ENCODE peak calls at places on chromosomes 7 and 10, in eight cellular contexts. G, P, D, Z, S, V, Y and X are unnamed samples. For H3K27me3, the result is how much of the 10 kb centered on the place peaks cover.

GRCh38 chr10:96691761-96692160 is 28.6 kb downstream of the PIK3AP1 start:
- DNase-seq in G (no peak), D (no peak), P (no peak), V (no peak), S (no peak), Z (no peak), Y (no peak), X (no peak)

GRCh38 chr7:69599211-69599878 is 1.1 kb downstream of the AUTS2 start:
- DNase-seq in S (no peak), G (no peak), Z (peak), D (peak), V (no peak), Y (no peak), P (no peak), X (no peak)

GRCh38 chr7:127683776-127684681 is 32.0 kb downstream of the SND1 start:
- DNase-seq in Z (no peak), P (no peak), G (no peak), S (no peak), V (no peak), Y (peak), D (no peak), X (no peak)

GRCh38 chr10:96153065-96153464 is 23.0 kb downstream of the ZNF518A start:
- DNase-seq in S (no peak), D (no peak), Y (no peak), G (no peak), Z (no peak), V (no peak), P (no peak), X (no peak)

GRCh38 chr10:87760195-87760905 is 57.7 kb downstream of the ATAD1 start:
- DNase-seq in Z (no peak), D (no peak), V (no peak), P (no peak), Y (peak), G (no peak), S (no peak), X (no peak)

GRCh38 chr7:51080622-51081269 is 235.9 kb downstream of the COBL start:
- DNase-seq in Y (no peak), Z (no peak), D (no peak), P (no peak), V (no peak), G (no peak), S (no peak), X (no peak)

GRCh38 chr10:26566525-26567348 is 128.6 kb downstream of the APBB1IP start:
- DNase-seq in S (no peak), Y (no peak), V (no peak), G (no peak), D (no peak), Z (no peak), P (no peak), X (no peak)

GRCh38 chr10:128875955-128876354 is 591.1 kb upstream of the MGMT start:
- DNase-seq in Y (no peak), Z (peak), V (peak), S (peak), D (no peak), P (no peak), G (no peak), X (no peak)

GRCh38 chr10:71772832-71773220 is 494 bp downstream of the VSIR start:
- DNase-seq in S (no peak), V (no peak), Y (no peak), P (no peak), G (no peak), Z (no peak), D (no peak), X (no peak)

GRCh38 chr7:36261019-36261754 is 108.1 kb downstream of the EEPD1 start:
- DNase-seq in S (no peak), P (peak), D (no peak), Y (no peak), V (no peak), Z (no peak), G (no peak), X (no peak)

GRCh38 chr10:102814456-102814871 is 22.7 kb downstream of the CYP17A1 start:
- DNase-seq in G (no peak), Z (no peak), V (no peak), D (no peak), Y (peak), P (no peak), S (peak), X (no peak)

GRCh38 chr7:158824028-158824427 is 5.3 kb downstream of the ESYT2 start:
- DNase-seq in P (no peak), D (no peak), V (no peak), Y (no peak), Z (no peak), S (no peak), G (no peak), X (no peak)

GRCh38 chr10:47028466-47028865 is 117.2 kb downstream of the PTPN20 start:
- DNase-seq in S (no peak), D (peak), V (no peak), G (no peak), Y (no peak), P (no peak), Z (no peak), X (no peak)

GRCh38 chr7:158413962-158414961 is 173.4 kb downstream of the PTPRN2 start:
- DNase-seq in D (peak), S (no peak), P (no peak), Z (no peak), G (no peak), V (no peak), Y (no peak), X (no peak)

GRCh38 chr10:61299156-61299555 is 154.0 kb downstream of the TMEM26 start:
- DNase-seq in D (no peak), P (no peak), Z (no peak), Y (no peak), S (no peak), V (no peak), G (no peak), X (no peak)

GRCh38 chr7:41529831-41530230 is 173.1 kb downstream of the INHBA start:
- DNase-seq in G (no peak), D (no peak), Z (no peak), S (no peak), Y (no peak), V (no peak), P (no peak), X (no peak)

GRCh38 chr7:80472491-80473200 is 39.2 kb downstream of the GNAT3 start:
- DNase-seq in V (no peak), S (no peak), G (no peak), Y (no peak), Z (no peak), D (no peak), P (peak), X (no peak)

GRCh38 chr7:130458256-130458655 is 17.4 kb upstream of the CEP41 start:
- DNase-seq in Y (no peak), G (no peak), V (no peak), S (no peak), P (no peak), Z (no peak), D (no peak), X (no peak)

GRCh38 chr10:86164216-86164774 is 202.3 kb downstream of the GRID1 start:
- DNase-seq in D (peak), Z (peak), G (no peak), P (no peak), Y (no peak), V (no peak), S (no peak), X (no peak)

GRCh38 chr10:131491195-131491594 is 179.7 kb upstream of the TCERG1L start:
- DNase-seq in Z (no peak), G (no peak), P (no peak), V (no peak), Y (no peak), S (no peak), D (no peak), X (no peak)

GRCh38 chr10:88092975-88093374 is 229.6 kb downstream of the PTEN start:
- DNase-seq in Y (no peak), G (no peak), P (no peak), Z (no peak), S (peak), D (no peak), V (no peak), X (no peak)

GRCh38 chr10:46556515-46557318 is at the start of gene GPRIN2:
- DNase-seq in S (peak), Z (peak), D (peak), V (peak), Y (no peak), G (peak), P (peak), X (no peak)

GRCh38 chr7:111639894-111640293 is 77.6 kb upstream of the IMMP2L start:
- DNase-seq in P (no peak), V (no peak), S (no peak), D (no peak), Y (no peak), G (no peak), Z (no peak), X (no peak)

GRCh38 chr7:144606231-144606630 is 202.7 kb upstream of the NOBOX start:
- DNase-seq in P (peak), S (no peak), G (no peak), D (no peak), V (no peak), Z (no peak), Y (no peak), X (no peak)

GRCh38 chr7:129652914-129653313 is 41.4 kb downstream of the NRF1 start:
- DNase-seq in Y (no peak), Z (no peak), S (no peak), D (no peak), G (no peak), P (no peak), V (no peak), X (no peak)

GRCh38 chr7:40520986-40521738 is 386.4 kb downstream of the SUGCT start:
- DNase-seq in S (no peak), G (no peak), D (no peak), P (no peak), Z (no peak), Y (no peak), V (no peak), X (no peak)

GRCh38 chr10:124351481-124352220 is 67.1 kb downstream of the OAT start:
- DNase-seq in Y (no peak), V (peak), S (peak), P (no peak), Z (no peak), G (no peak), D (no peak), X (no peak)

GRCh38 chr7:71591876-71592275 is 459.9 kb downstream of the GALNT17 start:
- DNase-seq in Z (no peak), D (no peak), S (no peak), V (no peak), P (no peak), Y (no peak), G (no peak), X (no peak)

GRCh38 chr7:27345164-27345887 is 102.7 kb downstream of the EVX1 start:
- DNase-seq in G (no peak), P (peak), S (no peak), Z (no peak), D (no peak), V (no peak), Y (no peak), X (no peak)

GRCh38 chr10:71025535-71025934 is 137.2 kb upstream of the PCBD1 start:
- DNase-seq in P (peak), G (no peak), Z (no peak), Y (no peak), V (no peak), S (no peak), D (no peak), X (no peak)

GRCh38 chr7:78111384-78111783 is 312.8 kb downstream of the PHTF2 start:
- DNase-seq in P (no peak), D (no peak), G (no peak), S (no peak), V (no peak), Z (no peak), Y (no peak), X (no peak)

GRCh38 chr10:101781984-101782810 is 1.0 kb downstream of the NPM3 start:
- DNase-seq in G (no peak), P (no peak), V (no peak), Y (no peak), D (no peak), Z (peak), S (no peak), X (no peak)

GRCh38 chr10:69290993-69291392 is 12.7 kb downstream of the HK1 start:
- DNase-seq in P (no peak), D (no peak), V (no peak), Y (no peak), Z (no peak), G (no peak), S (no peak), X (no peak)

GRCh38 chr7:40674316-40674715 is 539.5 kb downstream of the SUGCT start:
- DNase-seq in D (no peak), V (no peak), Z (no peak), P (no peak), Y (no peak), S (no peak), G (no peak), X (no peak)

GRCh38 chr10:119302172-119302571 is 94.8 kb downstream of the GRK5 start:
- DNase-seq in V (no peak), D (no peak), G (no peak), Y (no peak), P (no peak), Z (no peak), S (no peak), X (no peak)

GRCh38 chr7:11332186-11332864 is 358.7 kb downstream of the PHF14 start:
- DNase-seq in V (no peak), D (no peak), Y (no peak), S (no peak), G (no peak), P (no peak), Z (no peak), X (no peak)

GRCh38 chr10:44325157-44325556 is 59.7 kb downstream of the CXCL12 start:
- DNase-seq in D (no peak), S (no peak), P (peak), Y (no peak), V (no peak), Z (no peak), G (no peak), X (no peak)

GRCh38 chr10:132787253-132788179 is 1.6 kb upstream of the NKX6-2 start:
- DNase-seq in V (no peak), S (no peak), Z (no peak), D (no peak), Y (no peak), G (no peak), P (no peak), X (no peak)

GRCh38 chr7:45155357-45155900 is 2.2 kb upstream of the RAMP3 start:
- DNase-seq in V (peak), Z (peak), G (no peak), P (no peak), S (peak), Y (no peak), D (no peak), X (no peak)

GRCh38 chr7:45157653-45158401 is at the start of gene RAMP3:
- DNase-seq in Z (peak), S (peak), Y (no peak), V (peak), G (no peak), P (no peak), D (peak), X (no peak)

GRCh38 chr7:45156516-45157272 is 897 bp upstream of the RAMP3 start:
- DNase-seq in D (no peak), V (peak), G (no peak), Z (peak), Y (no peak), P (no peak), S (peak), X (no peak)

GRCh38 chr7:45155941-45156340 is 1.6 kb upstream of the RAMP3 start:
- DNase-seq in D (no peak), G (no peak), S (peak), V (peak), Y (no peak), P (no peak), Z (peak), X (no peak)

GRCh38 chr7:45157286-45157652 is 322 bp upstream of the RAMP3 start:
- DNase-seq in Z (peak), S (no peak), P (no peak), G (no peak), Y (no peak), V (no peak), D (no peak), X (no peak)
- H3K4me3 ChIP-seq in Z (peak), S (peak), P (no peak), G (peak), Y (no peak), V (peak), D (peak), X (no peak)

GRCh38 chr10:28179006-28179405 is 123.9 kb downstream of the MPP7 start:
- DNase-seq in V (no peak), P (no peak), Z (no peak), Y (peak), G (no peak), S (no peak), D (no peak), X (no peak)
- H3K27me3 ChIP-seq in V (under half), P (under half), Z (under half), Y (under half), G (under half), S (under half), D (under half), X (under half)

GRCh38 chr10:15719899-15720634 is at the start of gene ITGA8:
- DNase-seq in D (no peak), P (no peak), Y (peak), G (no peak), V (peak), S (no peak), Z (no peak), X (no peak)
- TF ChIP-seq CTCF in D (no peak), P (peak), Y (peak), G (peak), V (peak), S (peak), Z (peak), X (peak)

GRCh38 chr10:93436577-93436976 is 45.6 kb downstream of the MYOF start:
- DNase-seq in Z (peak), G (no peak), D (no peak), S (peak), V (peak), Y (peak), P (peak), X (peak)

GRCh38 chr10:93435621-93436385 is 46.3 kb downstream of the MYOF start:
- DNase-seq in Z (peak), V (no peak), Y (peak), P (no peak), S (no peak), D (no peak), G (no peak), X (peak)

GRCh38 chr10:93437946-93438795 is 44.0 kb downstream of the MYOF start:
- DNase-seq in S (no peak), Y (peak), Z (no peak), G (no peak), V (no peak), P (no peak), D (no peak), X (no peak)

GRCh38 chr10:93438796-93439253 is 43.3 kb downstream of the MYOF start:
- DNase-seq in G (peak), V (no peak), D (no peak), P (no peak), S (no peak), Y (no peak), Z (no peak), X (no peak)

DNA sequence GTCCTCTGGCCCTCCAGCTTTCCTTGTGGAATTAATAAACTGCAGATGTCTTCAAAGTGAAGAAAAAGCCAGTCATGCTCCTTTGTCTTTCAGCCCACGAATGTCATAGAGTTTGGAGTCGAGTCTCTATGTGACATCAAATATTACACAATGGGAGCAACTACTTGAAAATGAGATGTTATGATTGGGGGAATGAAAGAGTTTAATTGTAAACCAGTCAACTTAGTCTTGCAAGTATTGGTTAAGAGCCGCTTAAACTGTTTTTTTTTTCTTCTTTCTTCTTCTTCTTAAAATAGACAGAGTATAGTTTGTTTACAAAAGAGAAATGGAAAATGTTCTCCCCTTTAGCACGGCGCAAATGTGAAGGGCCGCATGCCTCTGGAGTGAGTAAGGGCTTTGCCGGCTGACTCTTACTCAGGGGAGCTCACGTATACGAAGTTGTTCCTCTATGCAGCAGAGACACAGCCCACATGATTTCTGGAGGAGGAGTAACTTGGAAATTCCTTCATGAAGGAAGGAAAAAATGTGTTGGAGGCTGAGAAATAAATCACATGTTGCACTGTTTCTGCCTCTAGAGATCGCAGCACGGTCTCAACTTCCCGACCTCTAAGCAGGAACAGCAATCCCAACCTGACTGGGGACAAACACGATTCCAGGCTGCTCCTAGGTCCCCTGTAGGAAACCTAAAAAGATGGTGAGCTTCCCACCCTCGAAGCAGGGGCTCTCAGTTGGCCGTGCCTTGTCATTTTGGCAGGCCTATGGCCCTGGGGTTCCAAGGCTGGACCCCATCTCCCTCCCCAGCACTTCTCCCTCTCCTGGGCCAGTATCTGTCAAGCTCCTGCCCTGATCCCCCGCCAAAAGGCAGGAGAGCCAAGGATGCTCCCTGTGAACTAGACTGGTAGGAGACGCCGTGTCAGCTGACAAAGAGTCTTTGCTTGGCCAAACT is 44.9 kb downstream of the MYOF start:
- DNase-seq in Z (peak), G (peak), P (peak), D (peak), V (peak), S (peak), Y (peak), X (peak)
- H3K4me3 ChIP-seq in Z (peak), G (no peak), P (peak), D (no peak), V (peak), S (peak), Y (no peak), X (no peak)

GRCh38 chr10:116255931-116256748 is 16.9 kb downstream of the GFRA1 start:
- DNase-seq in S (no peak), G (no peak), V (no peak), D (no peak), P (no peak), Y (no peak), Z (no peak), X (peak)
- H3K27me3 ChIP-seq in S (under half), G (under half), V (under half), D (under half), P (under half), Y (under half), Z (under half), X (under half)

GRCh38 chr10:23438547-23439451 is at the start of gene OTUD1:
- DNase-seq in D (peak), V (peak), Y (peak), S (peak), Z (peak), G (peak), P (peak), X (peak)
- TF ChIP-seq CTCF in D (no peak), V (peak), Y (no peak), S (no peak), Z (no peak), G (peak), P (no peak), X (peak)